ENCODE peak calls at places on chromosomes 16 and 17, in ten cellular contexts. D, Q, E, J, M, N, L, H, T and C are unnamed samples.
A peak's percentile ranks its signal among the peaks of the same experiment; 100 is the strongest.

GRCh38 chr17:15502315-15503112 is 35.1 kb upstream of the CDRT4 start:
- DNase-seq in N (peak; percentile 71), D (peak; percentile 92), L (peak; percentile 80), J (peak; percentile 93), M (peak; percentile 87), Q (peak; percentile 86), H (peak; percentile 72), T (peak; percentile 95), E (peak; percentile 81), C (peak; percentile 96)

GRCh38 chr17:31680126-31680525 is 178.9 kb downstream of the COPRS start:
- DNase-seq in J (no peak), L (no peak), Q (peak; percentile 25), N (no peak), E (no peak), H (no peak), T (no peak), M (no peak), D (no peak), C (no peak)

GRCh38 chr17:30176845-30177244 is 58.7 kb downstream of the SLC6A4 start:
- DNase-seq in D (no peak), N (no peak), M (peak; percentile 29), Q (no peak), T (no peak), L (no peak), H (no peak), J (no peak), E (no peak), C (no peak)

GRCh38 chr17:27793168-27793905 is 7.0 kb downstream of the NOS2 start:
- DNase-seq in N (no peak), J (no peak), L (no peak), M (peak; percentile 47), E (no peak), T (no peak), Q (no peak), D (no peak), H (peak; percentile 30), C (no peak)

GRCh38 chr17:29107084-29107483 is 64.1 kb downstream of the PIPOX start:
- DNase-seq in Q (peak; percentile 32), L (no peak), T (no peak), H (peak; percentile 95), M (no peak), E (peak; percentile 30), N (no peak), D (no peak), J (no peak), C (peak; percentile 66)

GRCh38 chr16:19291459-19291858 is 5.9 kb downstream of the CLEC19A start:
- DNase-seq in L (no peak), H (peak; percentile 44), J (peak; percentile 20), T (no peak), E (no peak), Q (no peak), M (peak; percentile 2), N (peak; percentile 60), D (no peak), C (no peak)

GRCh38 chr16:2388875-2389433 is 40.3 kb upstream of the CCNF start:
- DNase-seq in T (no peak), D (no peak), E (peak; percentile 65), J (peak; percentile 84), N (peak; percentile 30), L (peak; percentile 84), M (no peak), Q (no peak), H (peak; percentile 95), C (no peak)

GRCh38 chr16:28326881-28327610 is 34.7 kb downstream of the SBK1 start:
- DNase-seq in H (peak; percentile 69), D (peak; percentile 34), L (peak; percentile 67), M (peak; percentile 74), N (peak; percentile 72), T (peak; percentile 64), E (peak; percentile 66), Q (peak; percentile 57), J (peak; percentile 33), C (peak; percentile 80)

GRCh38 chr17:82559779-82560642 is 40.5 kb downstream of the FOXK2 start:
- DNase-seq in L (no peak), T (no peak), Q (no peak), H (no peak), M (peak; percentile 50), J (peak; percentile 13), N (no peak), D (no peak), E (no peak), C (no peak)

GRCh38 chr17:51257150-51258081 is 2.4 kb downstream of the MBTD1 start:
- DNase-seq in N (no peak), M (no peak), E (no peak), Q (no peak), L (no peak), J (peak; percentile 11), D (no peak), T (no peak), H (no peak), C (no peak)
- H3K4me3 ChIP-seq in N (no peak overlapping the region), M (no peak overlapping the region), E (no peak overlapping the region), Q (no peak overlapping the region), L (no peak overlapping the region), J (peak overlapping the region; percentile 89), D (no peak overlapping the region), T (no peak overlapping the region), H (no peak overlapping the region), C (no peak overlapping the region)

GRCh38 chr16:86044881-86045600 is 146.1 kb downstream of the IRF8 start:
- DNase-seq in M (no peak), L (peak; percentile 67), J (no peak), D (no peak), T (no peak), H (peak; percentile 60), Q (no peak), E (no peak), N (no peak), C (peak; percentile 60)

GRCh38 chr16:86046026-86046713 is 147.2 kb downstream of the IRF8 start:
- DNase-seq in H (no peak), L (no peak), N (no peak), D (no peak), Q (no peak), M (no peak), E (no peak), J (no peak), T (no peak), C (peak; percentile 46)

GRCh38 chr16:86045601-86045971 is 146.6 kb downstream of the IRF8 start:
- DNase-seq in J (no peak), H (no peak), N (no peak), M (no peak), L (no peak), T (no peak), D (no peak), E (no peak), Q (no peak), C (peak; percentile 15)

GRCh38 chr16:86042996-86043725 is 144.2 kb downstream of the IRF8 start:
- DNase-seq in T (no peak), M (no peak), L (no peak), Q (no peak), D (no peak), H (no peak), E (no peak), N (no peak), J (no peak), C (peak; percentile 43)

GRCh38 chr16:86044241-86044671 is 145.3 kb downstream of the IRF8 start:
- DNase-seq in T (no peak), M (no peak), D (no peak), Q (no peak), E (peak; percentile 38), J (peak; percentile 6), N (peak; percentile 57), L (peak; percentile 31), H (peak; percentile 39), C (peak; percentile 75)
- TF ChIP-seq CTCF in T (no peak), M (no peak), D (peak; percentile 38), Q (peak; percentile 18), E (peak; percentile 28), J (peak; percentile 59), N (peak; percentile 32), L (peak; percentile 45), H (no peak), C (peak; percentile 39)

DNA sequence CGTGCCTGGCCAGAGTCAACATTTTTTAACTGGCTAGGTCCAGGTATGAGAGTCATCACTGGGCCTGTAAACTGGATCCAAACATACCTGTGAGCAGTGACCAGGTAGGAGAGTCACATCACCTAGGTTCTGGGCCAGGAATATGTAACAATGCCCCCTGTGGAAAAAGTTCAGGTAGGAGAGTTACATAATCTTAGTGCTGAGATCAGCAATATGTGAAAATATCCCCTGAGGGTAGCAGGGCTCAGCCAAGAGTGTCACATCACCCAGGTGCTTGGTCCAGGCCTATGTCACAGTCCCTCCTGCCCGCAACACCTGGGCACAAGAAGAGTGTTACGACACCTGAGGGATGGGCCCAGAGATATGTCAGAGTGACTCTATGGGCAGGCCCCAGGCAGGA is 2104.7 kb downstream of the TP53TG3F start:
- DNase-seq in D (no peak), M (no peak), H (no peak), T (no peak), E (no peak), L (no peak), N (no peak), Q (no peak), J (no peak), C (no peak)
- H3K9me3 ChIP-seq in D (no peaks in the 10 kb centered on the region), M (peaks cover 67% of the 10 kb centered on the region), H (no peaks in the 10 kb centered on the region), T (no peaks in the 10 kb centered on the region), E (no peaks in the 10 kb centered on the region), L (peaks cover 14% of the 10 kb centered on the region), N (no peaks in the 10 kb centered on the region), Q (peaks cover 4% of the 10 kb centered on the region), J (no peaks in the 10 kb centered on the region), C (no peaks in the 10 kb centered on the region)

DNA sequence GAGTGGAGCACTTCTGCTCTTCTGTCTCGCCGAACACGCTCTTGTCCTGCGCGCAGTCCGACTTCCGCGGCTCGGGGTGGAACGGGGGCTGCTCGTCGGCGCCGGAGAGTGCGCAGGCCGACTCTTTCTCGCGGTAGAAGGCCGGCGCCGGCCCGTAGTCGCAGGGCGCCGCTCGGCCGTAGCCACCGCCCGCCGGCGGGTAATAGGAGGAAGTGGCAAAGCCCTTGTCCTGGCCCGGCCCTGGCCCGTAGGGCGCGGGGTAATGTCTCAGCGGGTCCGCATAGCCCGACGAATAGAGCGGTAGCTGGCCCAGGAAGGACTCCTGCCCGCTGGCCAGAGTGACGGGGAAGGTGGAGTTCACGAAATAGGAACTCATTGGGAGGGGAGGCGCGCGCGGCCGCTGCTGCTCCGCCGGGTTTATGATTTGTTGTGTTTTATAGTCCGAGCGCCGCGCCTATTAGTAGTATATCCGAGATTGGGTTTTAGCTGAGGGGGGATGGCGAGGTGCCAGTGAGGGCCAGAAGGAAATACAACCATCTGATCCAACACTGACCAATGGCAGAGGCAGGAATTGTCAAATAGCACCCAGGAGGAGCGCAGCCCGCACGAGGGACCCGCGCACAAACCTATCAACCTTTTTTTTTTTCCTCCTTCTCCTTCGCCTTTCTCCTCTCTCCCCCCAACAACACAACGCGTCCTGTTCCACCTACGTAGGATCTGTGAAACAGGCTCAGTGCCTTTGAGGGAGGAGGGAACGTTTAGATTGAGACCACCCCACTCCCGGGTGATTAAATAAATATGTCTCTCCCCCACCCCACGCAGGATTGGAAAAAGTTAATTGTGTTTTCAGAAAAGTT is 4.4 kb upstream of the HOXB5 start:
- DNase-seq in H (peak; percentile 48), J (peak; percentile 67), M (peak; percentile 92), T (no peak), N (no peak), Q (peak; percentile 47), E (no peak), D (no peak), L (peak; percentile 47), C (peak; percentile 95)
- H3K4me3 ChIP-seq in H (no peak overlapping the region), J (peak overlapping the region; percentile 75), M (peak overlapping the region; percentile 7), T (peak overlapping the region; percentile 39), N (no peak overlapping the region), Q (peak overlapping the region; percentile 49), E (peak overlapping the region; percentile 48), D (peak overlapping the region; percentile 42), L (peak overlapping the region; percentile 55), C (peak overlapping the region; percentile 69)